ENCODE peak calls at places on chromosomes 12 and 14, in four cellular contexts. One of them, this sample, is unnamed.

GRCh38 chr14:55412686-55413085 is 1.1 kb upstream of the ATG14 start:
- DNase-seq in GM12878: no peak
- DNase-seq in GM12891: no peak
- DNase-seq in K562: no peak
- DNase-seq in this sample: no peak

GRCh38 chr12:64172143-64172970 is 49.7 kb downstream of the KICS2 start:
- DNase-seq in GM12878: no peak
- DNase-seq in GM12891: no peak
- DNase-seq in K562: no peak
- DNase-seq in this sample: no peak

GRCh38 chr14:91059576-91060471 is 617 bp downstream of the RPS6KA5 start:
- DNase-seq in GM12878: no peak
- DNase-seq in K562: peak
- DNase-seq in GM12891: peak
- DNase-seq in this sample: no peak

GRCh38 chr12:6724409-6724797 is 557 bp downstream of the COPS7A start:
- DNase-seq in GM12878: no peak
- DNase-seq in GM12891: no peak
- DNase-seq in K562: no peak
- DNase-seq in this sample: peak

GRCh38 chr14:20093442-20093841 is 17.1 kb upstream of the OR4K17 start:
- DNase-seq in K562: no peak
- DNase-seq in GM12878: no peak
- DNase-seq in GM12891: no peak
- DNase-seq in this sample: peak

GRCh38 chr12:93380480-93381121 is 2.9 kb downstream of the NUDT4 start:
- DNase-seq in K562: no peak
- DNase-seq in GM12878: no peak
- DNase-seq in GM12891: no peak
- DNase-seq in this sample: no peak

GRCh38 chr14:34699873-34700621 is 14.3 kb downstream of the CFL2 start:
- DNase-seq in GM12891: no peak
- DNase-seq in K562: no peak
- DNase-seq in GM12878: no peak
- DNase-seq in this sample: no peak

GRCh38 chr14:61076531-61076930 is 95.5 kb downstream of the SLC38A6 start:
- DNase-seq in GM12878: no peak
- DNase-seq in GM12891: no peak
- DNase-seq in K562: no peak
- DNase-seq in this sample: no peak

GRCh38 chr12:128111333-128111732 is 155.6 kb upstream of the TMEM132C start:
- DNase-seq in GM12878: no peak
- DNase-seq in K562: no peak
- DNase-seq in GM12891: no peak
- DNase-seq in this sample: no peak

GRCh38 chr14:84323963-84324362 is 1206.0 kb upstream of the FLRT2 start:
- DNase-seq in K562: no peak
- DNase-seq in GM12878: no peak
- DNase-seq in GM12891: no peak
- DNase-seq in this sample: no peak

GRCh38 chr12:132258543-132258942 is 70.8 kb downstream of the GALNT9 start:
- DNase-seq in K562: no peak
- DNase-seq in GM12878: no peak
- DNase-seq in GM12891: no peak
- DNase-seq in this sample: no peak

GRCh38 chr14:73753043-73753886 is 39.1 kb upstream of the PNMA1 start:
- DNase-seq in GM12891: no peak
- DNase-seq in GM12878: no peak
- DNase-seq in K562: peak
- DNase-seq in this sample: no peak

GRCh38 chr12:47504775-47505446 is 200.9 kb downstream of the RPAP3 start:
- DNase-seq in GM12891: no peak
- DNase-seq in K562: no peak
- DNase-seq in GM12878: no peak
- DNase-seq in this sample: no peak

GRCh38 chr12:107014050-107014449 is 27.1 kb upstream of the MTERF2 start:
- DNase-seq in GM12878: no peak
- DNase-seq in K562: peak
- DNase-seq in GM12891: no peak
- DNase-seq in this sample: no peak

GRCh38 chr12:24838531-24838950 is 110.4 kb downstream of the BCAT1 start:
- DNase-seq in GM12878: peak
- DNase-seq in GM12891: no peak
- DNase-seq in K562: no peak
- DNase-seq in this sample: peak

GRCh38 chr14:67759916-67760315 is 56.5 kb downstream of the ZFYVE26 start:
- DNase-seq in GM12878: no peak
- DNase-seq in GM12891: no peak
- DNase-seq in K562: no peak
- DNase-seq in this sample: no peak

GRCh38 chr12:100718212-100718611 is 76.4 kb upstream of the ANO4 start:
- DNase-seq in GM12891: no peak
- DNase-seq in K562: no peak
- DNase-seq in GM12878: no peak
- DNase-seq in this sample: no peak

GRCh38 chr14:95533391-95533821 is 1.4 kb upstream of the GLRX5 start:
- DNase-seq in K562: no peak
- DNase-seq in GM12891: no peak
- DNase-seq in GM12878: no peak
- DNase-seq in this sample: no peak

GRCh38 chr12:94867066-94867855 is 136.2 kb downstream of the NDUFA12 start:
- DNase-seq in GM12891: no peak
- DNase-seq in K562: no peak
- DNase-seq in GM12878: no peak
- DNase-seq in this sample: no peak

GRCh38 chr14:39434401-39434800 is 2.2 kb upstream of the FBXO33 start:
- DNase-seq in K562: no peak
- DNase-seq in GM12878: no peak
- DNase-seq in GM12891: no peak
- DNase-seq in this sample: no peak

GRCh38 chr12:52569726-52570125 is 3.9 kb downstream of the KRT74 start:
- DNase-seq in GM12891: no peak
- DNase-seq in GM12878: no peak
- DNase-seq in K562: no peak
- DNase-seq in this sample: no peak

GRCh38 chr12:113860059-113860820 is 105.9 kb downstream of the RBM19 start:
- DNase-seq in K562: no peak
- DNase-seq in GM12891: no peak
- DNase-seq in GM12878: no peak
- DNase-seq in this sample: peak
- TF ChIP-seq SPI1 in K562: no peak
- TF ChIP-seq SPI1 in GM12891: no peak
- TF ChIP-seq SPI1 in GM12878: no peak
- TF ChIP-seq SPI1 in this sample: no peak

GRCh38 chr12:22339691-22340090 is 5.2 kb upstream of the ST8SIA1 start:
- DNase-seq in GM12878: no peak
- DNase-seq in GM12891: no peak
- DNase-seq in K562: no peak
- DNase-seq in this sample: no peak

GRCh38 chr12:22332191-22332590 is 2.3 kb downstream of the ST8SIA1 start:
- DNase-seq in GM12891: no peak
- DNase-seq in K562: no peak
- DNase-seq in GM12878: no peak
- DNase-seq in this sample: no peak

GRCh38 chr12:22333751-22334695 is 484 bp downstream of the ST8SIA1 start:
- DNase-seq in GM12878: no peak
- DNase-seq in GM12891: no peak
- DNase-seq in K562: no peak
- DNase-seq in this sample: no peak

GRCh38 chr12:22333186-22333745 is 1.2 kb downstream of the ST8SIA1 start:
- DNase-seq in K562: no peak
- DNase-seq in GM12878: no peak
- DNase-seq in GM12891: no peak
- DNase-seq in this sample: no peak

GRCh38 chr12:22334696-22335290 is at the start of gene ST8SIA1:
- DNase-seq in GM12891: peak
- DNase-seq in GM12878: no peak
- DNase-seq in K562: no peak
- DNase-seq in this sample: no peak
- TF ChIP-seq SPI1 in GM12891: no peak
- TF ChIP-seq SPI1 in GM12878: no peak
- TF ChIP-seq SPI1 in K562: no peak
- TF ChIP-seq SPI1 in this sample: no peak

DNA sequence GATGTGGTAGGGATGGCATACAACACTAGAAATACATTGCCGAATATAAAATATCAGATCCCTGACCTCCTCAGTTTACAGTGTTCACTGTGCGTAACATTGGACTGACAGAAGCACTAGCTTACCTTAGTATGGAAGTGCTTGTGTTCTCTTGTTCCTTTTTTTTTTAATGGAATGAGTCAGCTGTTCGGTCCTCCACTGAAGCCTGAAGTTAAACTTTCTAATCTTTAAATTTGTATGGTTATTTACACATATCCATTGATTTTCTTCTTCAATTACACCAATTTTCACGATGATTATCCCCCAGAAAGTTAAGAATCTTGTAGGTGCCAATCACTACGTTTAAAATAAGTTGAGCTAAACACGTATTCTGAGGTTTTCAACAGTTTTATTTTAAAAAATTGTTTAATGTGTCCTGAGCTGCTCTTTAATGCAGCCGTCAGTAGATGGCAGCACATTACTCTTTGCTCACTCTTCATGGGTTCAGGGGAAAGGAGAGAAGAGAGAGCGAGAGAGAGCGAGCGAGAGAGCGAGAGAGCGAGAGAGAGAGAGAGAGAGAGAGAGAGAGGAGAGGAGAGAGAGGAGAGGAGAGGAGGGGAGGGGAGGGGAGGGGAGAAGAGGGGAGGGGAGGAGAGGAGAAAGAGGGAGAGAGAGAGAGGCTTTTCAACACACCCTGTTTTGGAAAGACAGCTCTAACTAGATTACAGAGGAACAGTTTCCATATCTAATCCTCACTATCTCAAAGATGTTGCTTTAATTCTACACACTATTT is 134.7 kb upstream of the SCAF11 start:
- DNase-seq in K562: peak
- DNase-seq in GM12878: no peak
- DNase-seq in GM12891: no peak
- DNase-seq in this sample: peak
- TF ChIP-seq SPI1 in K562: no peak
- TF ChIP-seq SPI1 in GM12878: peak
- TF ChIP-seq SPI1 in GM12891: peak
- TF ChIP-seq SPI1 in this sample: no peak

GRCh38 chr14:101980251-101980650 is 15.9 kb downstream of the DYNC1H1 start:
- DNase-seq in GM12878: no peak
- DNase-seq in K562: no peak
- DNase-seq in GM12891: no peak
- DNase-seq in this sample: no peak
- TF ChIP-seq SPI1 in GM12878: no peak
- TF ChIP-seq SPI1 in K562: no peak
- TF ChIP-seq SPI1 in GM12891: no peak
- TF ChIP-seq SPI1 in this sample: no peak

GRCh38 chr12:75650989-75651695 is 139.7 kb upstream of the KRR1 start:
- DNase-seq in GM12891: no peak
- DNase-seq in GM12878: no peak
- DNase-seq in K562: no peak
- DNase-seq in this sample: no peak
- TF ChIP-seq SPI1 in GM12891: no peak
- TF ChIP-seq SPI1 in GM12878: no peak
- TF ChIP-seq SPI1 in K562: no peak
- TF ChIP-seq SPI1 in this sample: no peak

GRCh38 chr12:68497112-68497511 is 113.6 kb upstream of the RAP1B start:
- DNase-seq in GM12891: no peak
- DNase-seq in K562: no peak
- DNase-seq in GM12878: peak
- DNase-seq in this sample: no peak

GRCh38 chr12:68497702-68498101 is 113.0 kb upstream of the RAP1B start:
- DNase-seq in GM12891: no peak
- DNase-seq in GM12878: peak
- DNase-seq in K562: no peak
- DNase-seq in this sample: no peak

GRCh38 chr12:68499616-68500015 is 111.1 kb upstream of the RAP1B start:
- DNase-seq in GM12878: no peak
- DNase-seq in K562: no peak
- DNase-seq in GM12891: no peak
- DNase-seq in this sample: no peak

GRCh38 chr12:68498736-68499135 is 112.0 kb upstream of the RAP1B start:
- DNase-seq in K562: no peak
- DNase-seq in GM12878: no peak
- DNase-seq in GM12891: no peak
- DNase-seq in this sample: no peak

GRCh38 chr12:68495666-68496065 is 115.0 kb upstream of the RAP1B start:
- DNase-seq in GM12891: no peak
- DNase-seq in GM12878: no peak
- DNase-seq in K562: no peak
- DNase-seq in this sample: no peak
- TF ChIP-seq SPI1 in GM12891: no peak
- TF ChIP-seq SPI1 in GM12878: no peak
- TF ChIP-seq SPI1 in K562: no peak
- TF ChIP-seq SPI1 in this sample: no peak

GRCh38 chr12:1611775-1612174 is 17.3 kb upstream of the WNT5B start:
- DNase-seq in GM12878: no peak
- DNase-seq in K562: no peak
- DNase-seq in GM12891: no peak
- DNase-seq in this sample: no peak
- TF ChIP-seq SPI1 in GM12878: no peak
- TF ChIP-seq SPI1 in K562: no peak
- TF ChIP-seq SPI1 in GM12891: no peak
- TF ChIP-seq SPI1 in this sample: no peak

GRCh38 chr12:78885466-78885865 is 20.9 kb downstream of the SYT1 start:
- DNase-seq in GM12878: no peak
- DNase-seq in GM12891: no peak
- DNase-seq in K562: no peak
- DNase-seq in this sample: no peak

GRCh38 chr12:78878866-78879265 is 14.3 kb downstream of the SYT1 start:
- DNase-seq in K562: no peak
- DNase-seq in GM12878: no peak
- DNase-seq in GM12891: no peak
- DNase-seq in this sample: no peak

GRCh38 chr12:78878447-78878846 is 13.9 kb downstream of the SYT1 start:
- DNase-seq in GM12891: no peak
- DNase-seq in GM12878: no peak
- DNase-seq in K562: no peak
- DNase-seq in this sample: no peak

DNA sequence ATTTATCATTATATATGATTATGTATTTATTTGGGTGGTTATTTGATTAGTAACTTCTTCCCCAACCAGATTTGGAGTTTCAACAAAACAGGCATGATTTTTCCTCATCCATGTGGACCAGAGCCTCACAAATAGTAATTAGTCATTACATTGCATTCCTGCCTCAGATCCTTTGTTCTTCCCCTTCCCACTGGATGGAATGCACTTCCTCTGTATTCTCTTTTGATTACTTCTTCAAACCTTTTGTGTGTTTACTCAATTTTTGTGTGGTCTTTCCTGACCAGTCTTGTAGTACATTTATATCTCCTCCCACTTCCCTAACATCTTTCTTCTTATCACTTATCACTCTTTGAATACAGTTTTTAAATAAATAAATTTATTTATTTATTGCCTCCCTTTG is 15.5 kb downstream of the SYT1 start:
- DNase-seq in K562: no peak
- DNase-seq in GM12891: no peak
- DNase-seq in GM12878: no peak
- DNase-seq in this sample: no peak
- TF ChIP-seq SPI1 in K562: no peak
- TF ChIP-seq SPI1 in GM12891: no peak
- TF ChIP-seq SPI1 in GM12878: no peak
- TF ChIP-seq SPI1 in this sample: no peak